ENCODE peak calls at places on chromosomes 7 and 10, in seven cellular contexts. C is lower lobe of right lung, J is thoracic aorta, T is psoas muscle, H is fibroblast of lung, F is lung, E is PC-3. R is an unnamed sample.

GRCh38 chr10:118369806-118370205 is 27.7 kb upstream of the FAM204A start:
- DNase-seq in C (peak; percentile 62), J (no peak), T (no peak), H (no peak), F (peak; percentile 36), E (no peak), R (no peak)

GRCh38 chr7:135386776-135387175 is 123.1 kb downstream of the CNOT4 start:
- DNase-seq in C (no peak), J (no peak), T (no peak), H (no peak), F (no peak), E (no peak), R (no peak)

GRCh38 chr7:139942686-139943085 is 113.6 kb downstream of the TBXAS1 start:
- DNase-seq in C (no peak), J (no peak), T (no peak), H (no peak), F (no peak), E (no peak), R (no peak)

GRCh38 chr7:131506597-131506996 is 49.8 kb downstream of the PODXL start:
- DNase-seq in C (no peak), J (no peak), T (no peak), H (no peak), F (no peak), E (no peak), R (peak; percentile 60)

GRCh38 chr7:27685209-27685608 is 22.5 kb upstream of the HIBADH start:
- DNase-seq in C (no peak), J (no peak), T (no peak), H (peak; percentile 6), F (no peak), E (peak; percentile 20), R (no peak)

GRCh38 chr10:8052970-8053445 is 1.5 kb upstream of the GATA3 start:
- DNase-seq in C (no peak), J (no peak), T (no peak), H (no peak), F (no peak), E (no peak), R (no peak)

GRCh38 chr7:25906003-25906402 is 246.0 kb upstream of the NFE2L3 start:
- DNase-seq in C (no peak), J (no peak), T (no peak), H (no peak), F (no peak), E (no peak), R (no peak)

GRCh38 chr7:23712368-23713284 is 2.6 kb downstream of the STK31 start:
- DNase-seq in C (no peak), J (no peak), T (no peak), H (peak; percentile 57), F (no peak), E (peak; percentile 81), R (no peak)

GRCh38 chr10:112967200-112967599 is 17.2 kb downstream of the TCF7L2 start:
- DNase-seq in C (no peak), J (no peak), T (no peak), H (peak; percentile 69), F (no peak), E (peak; percentile 73), R (no peak)

GRCh38 chr7:27158436-27159277 is 2.2 kb upstream of the HOXA7 start:
- DNase-seq in C (no peak), J (no peak), T (no peak), H (no peak), F (no peak), E (peak; percentile 12), R (peak; percentile 70)

GRCh38 chr7:13115157-13115772 is 427.8 kb downstream of the ARL4A start:
- DNase-seq in C (no peak), J (no peak), T (no peak), H (peak; percentile 25), F (no peak), E (no peak), R (no peak)

GRCh38 chr7:151110941-151111645 is 24.8 kb downstream of the AGAP3 start:
- DNase-seq in C (peak; percentile 83), J (peak; percentile 29), T (peak; percentile 78), H (peak; percentile 61), F (peak; percentile 83), E (peak; percentile 81), R (peak; percentile 89)

GRCh38 chr7:7251742-7252141 is 69.4 kb downstream of the C1GALT1 start:
- DNase-seq in C (no peak), J (no peak), T (no peak), H (no peak), F (no peak), E (no peak), R (no peak)

GRCh38 chr10:119242191-119242590 is 34.8 kb downstream of the GRK5 start:
- DNase-seq in C (no peak), J (no peak), T (no peak), H (no peak), F (no peak), E (no peak), R (no peak)

GRCh38 chr7:133233142-133233541 is 19.7 kb upstream of the EXOC4 start:
- DNase-seq in C (no peak), J (no peak), T (no peak), H (no peak), F (no peak), E (no peak), R (no peak)

GRCh38 chr10:26437637-26438461 is at the start of gene APBB1IP:
- DNase-seq in C (peak; percentile 94), J (no peak), T (peak; percentile 86), H (peak; percentile 22), F (peak; percentile 87), E (no peak), R (peak; percentile 84)

GRCh38 chr7:95338832-95339231 is 14.5 kb upstream of the PON1 start:
- DNase-seq in C (no peak), J (no peak), T (no peak), H (no peak), F (no peak), E (no peak), R (no peak)

GRCh38 chr7:25900887-25901286 is 251.1 kb upstream of the NFE2L3 start:
- DNase-seq in C (no peak), J (no peak), T (no peak), H (no peak), F (no peak), E (no peak), R (no peak)

GRCh38 chr7:80135306-80136104 is 874 bp downstream of the GNAI1 start:
- DNase-seq in C (no peak), J (no peak), T (peak; percentile 35), H (peak; percentile 33), F (no peak), E (peak; percentile 18), R (no peak)

DNA sequence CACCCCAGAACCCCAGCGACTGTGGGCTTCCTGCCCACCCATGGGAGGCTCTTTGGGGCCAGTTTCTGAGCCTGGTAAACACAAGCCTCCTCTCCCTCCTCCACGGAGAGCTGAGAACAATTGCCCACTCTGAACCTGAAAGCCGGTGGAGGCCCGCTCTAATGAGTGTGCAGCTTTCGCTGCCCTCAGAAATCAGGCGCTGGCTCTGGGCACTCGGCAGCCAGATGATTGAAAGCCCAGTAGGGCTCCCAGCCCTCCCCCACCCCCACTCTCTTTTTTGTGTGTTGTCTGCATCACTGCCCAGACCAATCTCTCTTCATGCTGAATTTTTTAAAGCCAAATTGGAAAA is 438.9 kb downstream of the RPS24 start:
- DNase-seq in C (no peak), J (no peak), T (no peak), H (no peak), F (no peak), E (no peak), R (no peak)
- H3K9me3 ChIP-seq in C (no peaks in the 10 kb centered on the region), J (no peaks in the 10 kb centered on the region), T (no peaks in the 10 kb centered on the region), H (no peaks in the 10 kb centered on the region), F (no peaks in the 10 kb centered on the region), E (no peaks in the 10 kb centered on the region), R (no peaks in the 10 kb centered on the region)

DNA sequence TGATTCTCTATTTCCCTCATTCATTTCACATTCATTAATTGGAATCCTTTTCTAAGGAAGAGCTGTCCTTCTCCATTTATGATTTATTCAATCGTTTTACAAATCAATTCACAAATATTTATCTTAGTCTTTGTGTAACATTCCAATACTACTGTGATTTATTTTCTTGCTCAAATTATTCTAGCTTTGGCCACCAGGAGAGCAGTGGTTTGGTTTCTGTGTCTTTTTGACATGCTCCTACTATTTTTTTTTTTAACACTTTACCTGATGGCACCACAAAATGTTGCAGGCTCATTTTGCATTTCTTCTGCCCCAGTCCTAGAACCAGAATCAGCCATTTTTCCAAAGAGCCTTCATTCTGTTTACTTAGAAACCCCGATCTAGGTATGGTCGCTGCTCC is 13.3 kb upstream of the RBM33 start:
- DNase-seq in C (no peak), J (no peak), T (no peak), H (no peak), F (no peak), E (no peak), R (no peak)
- TF ChIP-seq CTCF in C (no peak), J (no peak), T (no peak), H (no peak), F (no peak), E (peak; percentile 22), R (no peak)

GRCh38 chr10:104011904-104012303 is 45.0 kb downstream of the SLK start:
- DNase-seq in C (no peak), J (no peak), T (no peak), H (no peak), F (no peak), E (no peak), R (no peak)
- H3K9me3 ChIP-seq in C (no peaks in the 10 kb centered on the region), J (no peaks in the 10 kb centered on the region), T (no peaks in the 10 kb centered on the region), H (no peaks in the 10 kb centered on the region), F (no peaks in the 10 kb centered on the region), E (no peaks in the 10 kb centered on the region), R (no peaks in the 10 kb centered on the region)

GRCh38 chr10:132456881-132457280 is 59.9 kb downstream of the PWWP2B start:
- DNase-seq in C (peak; percentile 33), J (no peak), T (no peak), H (no peak), F (no peak), E (no peak), R (peak; percentile 70)

GRCh38 chr10:132458595-132459251 is 61.7 kb downstream of the PWWP2B start:
- DNase-seq in C (peak; percentile 76), J (no peak), T (peak; percentile 62), H (no peak), F (no peak), E (peak; percentile 36), R (peak; percentile 81)

GRCh38 chr10:132455986-132456847 is 59.2 kb downstream of the PWWP2B start:
- DNase-seq in C (peak; percentile 44), J (no peak), T (no peak), H (no peak), F (no peak), E (no peak), R (peak; percentile 70)

GRCh38 chr10:132458071-132458594 is 61.1 kb downstream of the PWWP2B start:
- DNase-seq in C (no peak), J (no peak), T (no peak), H (no peak), F (no peak), E (no peak), R (peak; percentile 63)

DNA sequence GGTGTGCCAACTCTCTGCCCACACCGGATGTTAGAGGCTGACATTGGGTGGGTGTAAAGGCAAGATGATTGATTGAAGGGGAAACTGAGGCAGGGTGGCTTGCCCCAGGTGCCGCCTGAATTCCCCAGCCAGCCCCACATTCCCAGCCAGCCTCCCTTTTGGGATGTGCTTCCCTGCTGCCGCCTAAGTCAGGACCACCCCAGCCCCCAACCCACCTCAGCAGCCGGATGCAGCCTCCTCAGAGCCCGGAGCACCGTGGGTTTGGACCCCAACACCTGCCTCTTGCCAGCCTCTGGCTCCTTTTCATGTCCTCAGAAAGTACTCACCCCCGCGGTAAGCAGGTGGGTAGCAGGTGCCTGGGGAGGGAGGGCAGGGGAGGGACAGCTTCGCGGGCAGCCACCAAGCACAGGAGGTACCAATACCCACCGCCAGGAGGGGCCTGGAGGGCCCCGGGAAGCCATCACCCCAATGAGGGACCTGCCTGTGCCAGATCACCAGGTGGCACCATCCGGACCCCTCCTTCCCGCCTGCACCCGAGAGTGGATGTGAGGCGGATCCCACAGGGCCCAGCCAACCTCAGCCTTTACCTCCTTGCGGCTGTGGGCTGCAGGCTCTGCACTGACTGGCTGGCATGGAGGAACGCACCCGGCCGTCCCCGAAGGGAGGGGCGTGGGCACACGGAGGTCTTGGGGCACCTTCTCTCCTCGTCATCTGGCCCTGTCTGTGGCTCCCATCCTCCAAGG is 60.5 kb downstream of the PWWP2B start:
- DNase-seq in C (peak; percentile 46), J (no peak), T (peak; percentile 16), H (no peak), F (no peak), E (peak; percentile 27), R (peak; percentile 79)
- TF ChIP-seq CTCF in C (no peak), J (no peak), T (no peak), H (no peak), F (no peak), E (peak; percentile 42), R (no peak)

R was measured in kidney.